ENCODE peak calls at places on chromosomes 6 and 20, in four cellular contexts. F is IMR-90, P is Peyer's patch, H is NCI-H345. A is an unnamed sample.

GRCh38 chr6:46014511-46015118 is 1.0 kb downstream of the CLIC5 start:
- DNase-seq in F (no peak), P (peak), H (no peak), A (no peak)

GRCh38 chr6:30500421-30501069 is 11.2 kb downstream of the HLA-E start:
- DNase-seq in F (peak), P (peak), H (no peak), A (peak)

GRCh38 chr6:5175195-5175594 is 85.6 kb downstream of the LYRM4 start:
- DNase-seq in F (no peak), P (no peak), H (no peak), A (no peak)

GRCh38 chr20:57427239-57428127 is 36.3 kb downstream of the RBM38 start:
- DNase-seq in F (no peak), P (no peak), H (no peak), A (no peak)

GRCh38 chr20:31701591-31701990 is 21.1 kb downstream of the BCL2L1 start:
- DNase-seq in F (no peak), P (no peak), H (no peak), A (no peak)

GRCh38 chr6:117074672-117075071 is 190.7 kb upstream of the VGLL2 start:
- DNase-seq in F (no peak), P (no peak), H (no peak), A (no peak)

GRCh38 chr20:31722388-31723281 is at the start of gene BCL2L1:
- DNase-seq in F (peak), P (peak), H (peak), A (peak)

GRCh38 chr20:37786043-37786442 is 92.2 kb downstream of the CTNNBL1 start:
- DNase-seq in F (no peak), P (no peak), H (no peak), A (no peak)

GRCh38 chr20:34579191-34579661 is 20.7 kb downstream of the MAP1LC3A start:
- DNase-seq in F (peak), P (no peak), H (no peak), A (peak)

GRCh38 chr20:22768779-22769178 is 184.4 kb upstream of the FOXA2 start:
- DNase-seq in F (no peak), P (no peak), H (no peak), A (peak)

GRCh38 chr6:158175111-158175510 is 7.0 kb downstream of the GTF2H5 start:
- DNase-seq in F (no peak), P (no peak), H (no peak), A (no peak)

GRCh38 chr20:51554538-51555165 is 12.1 kb upstream of the NFATC2 start:
- DNase-seq in F (peak), P (no peak), H (no peak), A (peak)

GRCh38 chr6:161265975-161266374 is 7.9 kb downstream of the AGPAT4 start:
- DNase-seq in F (no peak), P (no peak), H (no peak), A (peak)

GRCh38 chr6:77876300-77876699 is 223.5 kb downstream of the MEI4 start:
- DNase-seq in F (no peak), P (no peak), H (no peak), A (peak)

GRCh38 chr6:106046116-106046853 is 39.9 kb upstream of the PRDM1 start:
- DNase-seq in F (no peak), P (no peak), H (no peak), A (no peak)

GRCh38 chr6:9307786-9308185 is 872.4 kb upstream of the SLC35B3 start:
- DNase-seq in F (no peak), P (no peak), H (no peak), A (no peak)

GRCh38 chr6:12395898-12396297 is 105.7 kb downstream of the EDN1 start:
- DNase-seq in F (no peak), P (no peak), H (no peak), A (no peak)

GRCh38 chr6:14831922-14832321 is 413.9 kb upstream of the JARID2 start:
- DNase-seq in F (no peak), P (no peak), H (no peak), A (no peak)

GRCh38 chr6:159233365-159234101 is 64.3 kb downstream of the FNDC1 start:
- DNase-seq in F (no peak), P (no peak), H (no peak), A (no peak)

GRCh38 chr20:6744171-6744570 is 23.3 kb upstream of the BMP2 start:
- DNase-seq in F (no peak), P (no peak), H (no peak), A (no peak)

GRCh38 chr20:48025061-48025515 is 239.8 kb upstream of the SULF2 start:
- DNase-seq in F (peak), P (no peak), H (peak), A (peak)

GRCh38 chr6:2259002-2259494 is 13.6 kb upstream of the GMDS start:
- DNase-seq in F (no peak), P (no peak), H (no peak), A (no peak)

GRCh38 chr6:3634417-3634816 is 117.1 kb downstream of the PXDC1 start:
- DNase-seq in F (no peak), P (no peak), H (no peak), A (no peak)

GRCh38 chr6:118859517-118860064 is 34.4 kb upstream of the ASF1A start:
- DNase-seq in F (no peak), P (no peak), H (no peak), A (no peak)

A was measured in EL.